ENCODE peak calls at places on chromosomes 5 and 9, in six cellular contexts. E is breast epithelium, I is IMR-90, F is A549, B is GM12892, Y is H54. W is an unnamed sample.
A peak's percentile ranks its signal among the peaks of the same experiment; 100 is the strongest.

GRCh38 chr9:13586726-13587392 is 307.4 kb upstream of the MPDZ start:
- DNase-seq in I (no peak), B (no peak), Y (no peak), F (no peak), E (no peak), W (no peak)

GRCh38 chr9:15834541-15834940 is 281.7 kb downstream of the CCDC171 start:
- DNase-seq in F (no peak), I (peak; percentile 29), E (no peak), Y (no peak), B (no peak), W (no peak)

GRCh38 chr5:102218159-102218558 is 77.9 kb downstream of the SLCO4C1 start:
- DNase-seq in B (no peak), E (no peak), I (no peak), Y (no peak), F (no peak), W (no peak)

GRCh38 chr5:25028994-25029393 is 384.2 kb upstream of the CDH10 start:
- DNase-seq in E (no peak), Y (no peak), I (no peak), F (no peak), B (no peak), W (no peak)

GRCh38 chr9:567128-567745 is 274.3 kb upstream of the DMRT1 start:
- DNase-seq in F (no peak), Y (no peak), B (no peak), I (no peak), E (no peak), W (no peak)

GRCh38 chr5:126801992-126802294 is 25.0 kb downstream of the LMNB1 start:
- DNase-seq in E (no peak), F (peak; percentile 41), I (peak; percentile 71), Y (no peak), B (no peak), W (no peak)

GRCh38 chr9:76023715-76024195 is 133.3 kb downstream of the PCSK5 start:
- DNase-seq in Y (no peak), F (no peak), B (no peak), I (no peak), E (no peak), W (no peak)

GRCh38 chr9:93071464-93071863 is 13.0 kb downstream of the SUSD3 start:
- DNase-seq in F (peak; percentile 57), E (no peak), I (peak; percentile 18), Y (peak; percentile 47), B (no peak), W (no peak)

GRCh38 chr9:122961139-122961538 is 20.3 kb downstream of the RABGAP1 start:
- DNase-seq in B (no peak), E (no peak), I (no peak), F (no peak), Y (no peak), W (no peak)

GRCh38 chr9:120842685-120843485 is at the start of gene PSMD5:
- DNase-seq in E (peak; percentile 97), I (peak; percentile 100), Y (peak; percentile 99), F (peak; percentile 99), B (peak; percentile 96), W (peak; percentile 99)
- TF ChIP-seq POLR2A in E (no peak), I (peak; percentile 92), Y (peak; percentile 93), F (peak; percentile 94), B (peak; percentile 98), W (no peak)

GRCh38 chr5:73565969-73566547 is 515 bp downstream of the UTP15 start:
- DNase-seq in I (no peak), E (no peak), F (no peak), Y (no peak), B (no peak), W (no peak)

GRCh38 chr5:73564018-73564417 is 1.4 kb downstream of the ANKRA2 start:
- DNase-seq in I (no peak), Y (no peak), B (no peak), E (no peak), F (no peak), W (no peak)

GRCh38 chr5:73564644-73565165 is 734 bp downstream of the ANKRA2 start:
- DNase-seq in F (no peak), I (no peak), B (no peak), E (no peak), Y (no peak), W (no peak)

GRCh38 chr5:73565166-73565968 is at the start of the genes ANKRA2 and UTP15:
- DNase-seq in B (peak; percentile 46), F (peak; percentile 99), Y (peak; percentile 73), I (peak; percentile 98), E (peak; percentile 100), W (peak; percentile 99)
- TF ChIP-seq POLR2A in B (peak; percentile 82), F (peak; percentile 73), Y (peak; percentile 90), I (peak; percentile 69), E (peak; percentile 58), W (peak; percentile 29)

DNA sequence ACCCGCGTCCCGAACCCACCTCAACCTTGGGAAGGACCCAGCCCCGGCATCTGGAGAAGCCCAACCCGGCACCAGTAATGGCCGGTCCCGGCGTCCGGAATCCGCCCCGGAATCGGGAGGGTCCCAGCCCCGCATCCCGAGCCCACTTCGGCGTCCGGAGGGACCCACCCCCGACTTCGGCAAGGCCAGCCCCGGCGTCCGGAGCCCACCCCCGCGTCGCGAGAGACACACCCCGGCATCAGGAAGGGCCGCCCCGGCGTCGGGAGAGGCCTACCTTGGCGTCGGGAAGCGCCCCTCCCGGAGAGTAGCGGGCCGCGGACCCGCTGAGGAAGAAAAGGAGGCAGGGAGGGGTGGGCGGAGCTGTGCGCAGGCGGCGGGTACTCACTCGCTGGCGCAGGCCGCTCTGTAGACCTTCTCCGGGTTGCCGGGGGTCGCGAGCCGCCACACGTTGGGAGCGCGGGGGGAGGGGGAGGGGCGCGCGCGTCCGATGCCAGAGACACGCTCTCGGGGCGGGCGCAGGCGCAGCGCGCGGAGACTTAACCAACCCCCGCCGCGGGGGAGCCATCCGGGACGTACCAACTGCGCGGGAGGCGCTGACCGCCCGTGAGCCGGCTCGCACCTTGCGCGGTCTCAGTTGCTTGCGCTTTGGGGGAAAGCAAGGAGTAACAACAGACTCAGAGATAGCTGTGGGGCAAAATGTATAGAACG is at the start of gene UIMC1:
- DNase-seq in I (peak; percentile 88), Y (peak; percentile 78), B (peak; percentile 78), E (peak; percentile 90), F (peak; percentile 97), W (peak; percentile 98)
- TF ChIP-seq POLR2A in I (peak; percentile 76), Y (peak; percentile 51), B (peak; percentile 80), E (peak; percentile 45), F (peak; percentile 25), W (no peak)

GRCh38 chr5:139575313-139575646 is 14.1 kb downstream of the UBE2D2 start:
- DNase-seq in Y (no peak), I (no peak), E (no peak), F (no peak), B (no peak), W (no peak)

GRCh38 chr5:139574641-139575312 is 13.6 kb downstream of the UBE2D2 start:
- DNase-seq in E (no peak), B (no peak), Y (no peak), I (peak; percentile 62), F (peak; percentile 46), W (no peak)

GRCh38 chr5:139578348-139578724 is 17.2 kb downstream of the UBE2D2 start:
- DNase-seq in E (no peak), I (no peak), F (no peak), Y (no peak), B (no peak), W (no peak)

GRCh38 chr5:139575751-139576150 is 14.6 kb downstream of the UBE2D2 start:
- DNase-seq in B (no peak), Y (no peak), I (no peak), F (no peak), E (no peak), W (no peak)

GRCh38 chr5:139577689-139578347 is 16.7 kb downstream of the UBE2D2 start:
- DNase-seq in F (no peak), B (no peak), I (no peak), E (no peak), Y (no peak), W (no peak)
- TF ChIP-seq POLR2A in F (no peak), B (no peak), I (no peak), E (no peak), Y (no peak), W (no peak)